ENCODE peak calls at places on chromosomes 12 and 14, in five cellular contexts. O, F, R, L and I are unnamed samples.

GRCh38 chr12:56221233-56221756 is 427 bp downstream of the RNF41 start:
- DNase-seq in O (no peak), F (peak; percentile 12), R (no peak), L (peak; percentile 53), I (peak; percentile 88)

GRCh38 chr12:47753021-47754001 is 5.4 kb downstream of the RAPGEF3 start:
- DNase-seq in O (no peak), F (no peak), R (no peak), L (no peak), I (peak; percentile 96)

GRCh38 chr12:82754856-82755255 is 68.2 kb downstream of the TMTC2 start:
- DNase-seq in O (no peak), F (no peak), R (no peak), L (no peak), I (no peak)

GRCh38 chr12:110932048-110932447 is 11.7 kb upstream of the MYL2 start:
- DNase-seq in O (no peak), F (no peak), R (no peak), L (no peak), I (no peak)

GRCh38 chr12:77861317-77861716 is 30.6 kb downstream of the NAV3 start:
- DNase-seq in O (no peak), F (no peak), R (no peak), L (no peak), I (no peak)

GRCh38 chr14:56219666-56220413 is 101.6 kb downstream of the PELI2 start:
- DNase-seq in O (no peak), F (no peak), R (no peak), L (no peak), I (no peak)

GRCh38 chr14:32896979-32897723 is 41.5 kb upstream of the NPAS3 start:
- DNase-seq in O (no peak), F (peak; percentile 60), R (no peak), L (peak; percentile 7), I (no peak)

GRCh38 chr14:56378474-56378873 is 201.1 kb upstream of the TMEM260 start:
- DNase-seq in O (no peak), F (no peak), R (no peak), L (peak; percentile 60), I (no peak)

GRCh38 chr12:12178545-12178944 is 88.3 kb downstream of the LRP6 start:
- DNase-seq in O (no peak), F (no peak), R (no peak), L (no peak), I (no peak)

GRCh38 chr12:131832393-131833231 is 4.4 kb downstream of the MMP17 start:
- DNase-seq in O (no peak), F (peak; percentile 43), R (peak; percentile 86), L (peak; percentile 39), I (no peak)

GRCh38 chr12:124025661-124026060 is 52.6 kb downstream of the ZNF664 start:
- DNase-seq in O (no peak), F (no peak), R (no peak), L (no peak), I (no peak)

GRCh38 chr14:55389330-55389729 is 22.3 kb downstream of the ATG14 start:
- DNase-seq in O (no peak), F (no peak), R (no peak), L (peak; percentile 71), I (no peak)

GRCh38 chr12:26251600-26251999 is 56.2 kb downstream of the SSPN start:
- DNase-seq in O (no peak), F (no peak), R (no peak), L (no peak), I (peak; percentile 74)

GRCh38 chr12:19437996-19438395 is 1.3 kb upstream of the AEBP2 start:
- DNase-seq in O (no peak), F (no peak), R (no peak), L (no peak), I (no peak)

GRCh38 chr14:74955229-74955999 is at the start of gene PGF:
- DNase-seq in O (no peak), F (peak; percentile 73), R (peak; percentile 79), L (no peak), I (peak; percentile 88)